ENCODE peak calls at places on chromosomes 2 and 18, in four cellular contexts. L is lower lobe of right lung, I is foreskin fibroblast, M is fibroblast of pulmonary artery. V is an unnamed sample.

GRCh38 chr2:219215871-219216536 is 2.8 kb downstream of the ABCB6 start:
- DNase-seq in L (no peak), I (no peak), M (no peak), V (no peak)

GRCh38 chr18:49901862-49902340 is 88.6 kb upstream of the ACAA2 start:
- DNase-seq in L (no peak), I (no peak), M (no peak), V (no peak)

GRCh38 chr18:28151434-28151833 is 25.5 kb downstream of the CDH2 start:
- DNase-seq in L (no peak), I (no peak), M (no peak), V (no peak)

GRCh38 chr2:122627388-122627787 is 871.9 kb downstream of the TSN start:
- DNase-seq in L (no peak), I (no peak), M (peak; percentile 35), V (no peak)

GRCh38 chr18:22542400-22542835 is 124.7 kb upstream of the CTAGE1 start:
- DNase-seq in L (peak; percentile 61), I (peak; percentile 48), M (peak; percentile 55), V (no peak)

GRCh38 chr2:200968735-200969134 is 5.3 kb upstream of the ORC2 start:
- DNase-seq in L (no peak), I (no peak), M (no peak), V (no peak)

GRCh38 chr2:155528034-155528433 is 804.5 kb downstream of the NR4A2 start:
- DNase-seq in L (no peak), I (no peak), M (no peak), V (no peak)

GRCh38 chr2:120225549-120226065 is 2.4 kb upstream of the TMEM185B start:
- DNase-seq in L (no peak), I (no peak), M (no peak), V (no peak)

GRCh38 chr2:67565761-67566160 is 168.6 kb downstream of the ETAA1 start:
- DNase-seq in L (no peak), I (peak; percentile 73), M (peak; percentile 97), V (peak; percentile 85)

GRCh38 chr2:57373530-57373929 is 673.1 kb upstream of the VRK2 start:
- DNase-seq in L (no peak), I (peak; percentile 37), M (peak; percentile 72), V (peak; percentile 49)

GRCh38 chr18:68735498-68736343 is 20.8 kb upstream of the TMX3 start:
- DNase-seq in L (no peak), I (peak; percentile 45), M (peak; percentile 83), V (peak; percentile 29)

GRCh38 chr2:115596659-115597375 is 1154.4 kb downstream of the DPP10 start:
- DNase-seq in L (no peak), I (no peak), M (no peak), V (no peak)

GRCh38 chr2:16255120-16255519 is 314.8 kb downstream of the MYCN start:
- DNase-seq in L (no peak), I (no peak), M (no peak), V (no peak)

DNA sequence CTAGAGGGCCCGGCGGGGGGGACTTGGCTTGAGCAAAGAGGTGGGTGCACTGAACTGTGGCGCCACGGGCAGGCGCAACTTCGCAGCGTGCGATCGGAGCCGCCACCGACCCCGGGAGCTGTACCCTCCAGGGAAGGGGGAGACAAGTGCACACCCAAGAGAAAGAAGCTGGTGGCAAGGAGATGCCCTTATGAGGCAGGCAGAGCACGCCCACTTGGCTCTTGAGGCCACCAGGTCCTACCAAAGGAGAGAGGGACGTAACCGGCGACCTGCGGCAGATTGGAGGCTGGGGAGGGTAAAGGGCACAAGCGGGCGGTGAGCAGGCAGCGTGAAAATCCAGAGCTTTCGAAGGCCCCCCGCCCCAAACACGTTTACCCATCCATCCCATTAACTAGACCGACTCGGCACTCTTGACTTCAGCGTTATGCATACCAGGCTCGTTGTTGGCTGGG is 967 bp downstream of the DLX2 start:
- DNase-seq in L (no peak), I (no peak), M (no peak), V (no peak)
- H3K4me3 ChIP-seq in L (peak overlapping the region; percentile 59), I (peak overlapping the region; percentile 59), M (peak overlapping the region; percentile 65), V (peak overlapping the region; percentile 63)

DNA sequence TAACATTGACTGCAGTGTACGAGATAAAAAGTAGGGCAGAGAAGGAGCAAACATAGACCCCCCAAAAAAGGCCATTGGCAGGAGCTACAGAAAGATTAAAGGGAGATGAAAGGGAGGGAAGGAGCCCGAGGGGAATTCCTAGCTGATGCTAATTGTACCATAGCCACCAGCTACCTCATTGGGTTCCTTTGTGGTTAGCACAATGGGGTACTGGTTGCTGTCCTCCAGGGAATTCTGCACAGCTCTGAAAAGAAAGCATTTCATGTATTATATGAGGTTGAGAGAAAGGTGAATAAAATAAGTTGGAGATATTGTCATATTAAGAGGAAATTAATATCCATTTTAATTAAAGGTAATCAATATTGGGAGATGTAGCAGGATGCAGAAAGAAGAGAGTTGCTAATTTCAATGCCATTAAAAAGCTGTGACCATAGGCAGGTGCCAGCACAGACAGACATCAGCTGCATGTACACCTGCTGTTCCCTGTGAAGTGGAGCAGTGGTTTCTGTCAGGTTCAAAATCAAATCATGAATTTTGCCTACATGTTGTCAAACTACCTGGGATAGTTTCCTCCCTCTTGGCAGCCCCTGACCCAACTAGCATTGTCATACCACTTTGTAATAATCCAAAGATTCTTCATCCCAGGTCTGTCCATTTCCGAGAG is 185.4 kb upstream of the DLGAP1 start:
- DNase-seq in L (no peak), I (no peak), M (no peak), V (no peak)
- H3K4me3 ChIP-seq in L (no peak overlapping the region), I (no peak overlapping the region), M (no peak overlapping the region), V (no peak overlapping the region)

GRCh38 chr18:33154049-33154448 is 286.5 kb downstream of the CCDC178 start:
- DNase-seq in L (no peak), I (no peak), M (no peak), V (no peak)
- H3K4me3 ChIP-seq in L (no peak overlapping the region), I (no peak overlapping the region), M (no peak overlapping the region), V (no peak overlapping the region)

DNA sequence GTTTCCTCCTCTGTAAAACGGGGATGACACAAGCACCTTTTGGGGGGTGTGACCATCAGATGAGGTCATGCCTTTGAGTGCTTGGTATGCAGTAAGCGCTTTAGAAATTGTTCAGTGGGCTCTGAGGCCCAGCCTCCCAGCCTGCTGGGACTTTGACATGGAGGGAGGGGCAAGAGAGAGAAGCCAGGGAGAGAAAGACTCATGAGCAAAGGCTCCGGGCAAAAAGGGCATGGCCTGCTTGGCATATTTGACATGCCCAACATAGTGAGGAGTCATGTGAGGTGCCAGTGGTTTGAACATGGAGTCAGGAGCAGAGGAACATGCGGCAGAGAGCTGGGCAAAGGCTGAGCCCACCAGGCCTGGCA is 14.0 kb downstream of the TNS1 start:
- DNase-seq in L (no peak), I (no peak), M (no peak), V (no peak)
- H3K4me3 ChIP-seq in L (no peak overlapping the region), I (no peak overlapping the region), M (no peak overlapping the region), V (no peak overlapping the region)

GRCh38 chr2:235670974-235671787 is 177.3 kb downstream of the AGAP1 start:
- DNase-seq in L (no peak), I (no peak), M (no peak), V (no peak)
- H3K4me3 ChIP-seq in L (peak overlapping the region; percentile 51), I (peak overlapping the region; percentile 28), M (no peak overlapping the region), V (peak overlapping the region; percentile 44)

GRCh38 chr2:100584811-100585210 is 22.0 kb downstream of the PDCL3 start:
- DNase-seq in L (no peak), I (no peak), M (no peak), V (no peak)
- H3K4me3 ChIP-seq in L (no peak overlapping the region), I (no peak overlapping the region), M (no peak overlapping the region), V (no peak overlapping the region)

GRCh38 chr2:231932985-231933915 is 7.1 kb upstream of the NPPC start:
- DNase-seq in L (no peak), I (no peak), M (no peak), V (no peak)
- H3K4me3 ChIP-seq in L (no peak overlapping the region), I (no peak overlapping the region), M (no peak overlapping the region), V (no peak overlapping the region)

GRCh38 chr2:118830886-118831285 is 16.6 kb downstream of the EN1 start:
- DNase-seq in L (no peak), I (no peak), M (no peak), V (no peak)
- H3K4me3 ChIP-seq in L (no peak overlapping the region), I (no peak overlapping the region), M (no peak overlapping the region), V (no peak overlapping the region)

DNA sequence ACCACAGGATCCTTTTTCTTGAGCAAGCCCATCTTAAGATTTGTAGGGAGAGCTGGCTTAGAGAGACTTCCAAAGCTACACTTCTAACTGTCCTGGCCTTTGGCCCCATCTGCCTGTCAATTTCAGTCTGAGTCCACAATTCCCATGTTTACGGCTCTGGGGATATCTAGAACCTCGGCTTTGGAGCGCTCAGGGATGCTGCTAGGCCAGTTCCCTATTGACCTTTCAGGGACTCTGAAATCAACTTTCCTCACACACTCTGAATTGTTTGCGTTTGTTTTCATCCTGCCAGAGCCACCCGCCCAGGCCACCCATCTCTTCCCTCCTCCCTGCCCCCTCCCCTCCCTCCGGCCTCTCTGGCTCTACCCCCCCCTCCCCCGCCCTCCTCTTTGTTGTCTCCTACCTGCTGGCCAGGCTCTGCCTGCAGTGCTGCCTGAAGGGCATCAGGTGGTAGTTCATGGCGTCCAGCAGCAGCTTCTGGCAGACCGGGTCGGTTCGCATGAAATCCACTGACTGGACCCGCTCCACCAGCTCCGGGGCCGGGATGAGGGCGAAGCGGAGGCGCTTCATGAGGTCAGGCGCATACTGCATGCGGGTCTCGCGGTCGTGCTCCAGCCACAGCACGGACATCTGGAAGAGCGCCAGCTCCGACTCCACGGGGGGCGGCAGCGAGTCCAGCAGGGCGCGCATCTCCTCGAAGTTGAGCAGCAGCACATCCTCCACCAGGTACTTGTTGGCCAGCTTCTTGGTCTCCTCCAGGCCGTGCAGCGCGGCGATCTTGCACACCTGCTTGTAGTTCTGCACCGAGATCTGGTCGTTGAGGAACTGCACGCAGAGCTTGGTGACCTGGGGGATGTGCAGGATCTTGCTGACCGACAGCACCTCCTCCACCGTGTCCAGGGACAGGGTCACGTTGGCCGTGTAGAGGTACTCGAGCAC is 3.3 kb downstream of the KLHL14 start:
- DNase-seq in L (no peak), I (no peak), M (no peak), V (no peak)
- H3K4me3 ChIP-seq in L (peak overlapping the region; percentile 32), I (no peak overlapping the region), M (no peak overlapping the region), V (no peak overlapping the region)

GRCh38 chr2:197782121-197782520 is 3.0 kb downstream of the BOLL start:
- DNase-seq in L (no peak), I (no peak), M (no peak), V (no peak)

GRCh38 chr2:197784956-197785941 is at the start of gene BOLL:
- DNase-seq in L (no peak), I (no peak), M (no peak), V (no peak)

GRCh38 chr2:197786010-197786877 is 1.1 kb upstream of the BOLL start:
- DNase-seq in L (peak; percentile 59), I (no peak), M (no peak), V (no peak)
- H3K4me3 ChIP-seq in L (peak overlapping the region; percentile 53), I (peak overlapping the region; percentile 20), M (no peak overlapping the region), V (peak overlapping the region; percentile 30)